ENCODE peak calls at places on chromosomes 1 and 21, in five cellular contexts. X is ovary, A is neural progenitor cell, B is tibial nerve, T is OCI-LY7. F is an unnamed sample. For H3K4me1, the result is how much of the 10 kb centered on the place peaks cover.

GRCh38 chr1:210143465-210144062 is 89.0 kb upstream of the SERTAD4 start:
- DNase-seq in A (peak), B (peak), X (peak), T (peak), F (no peak)

GRCh38 chr1:246104927-246105326 is 402.2 kb downstream of the SMYD3 start:
- DNase-seq in A (no peak), B (no peak), X (no peak), T (no peak), F (no peak)

GRCh38 chr1:27366113-27366410 is 699 bp downstream of the MAP3K6 start:
- DNase-seq in A (peak), T (peak), X (peak), B (peak), F (peak)

GRCh38 chr1:21541835-21542234 is 32.6 kb downstream of the ALPL start:
- DNase-seq in T (no peak), A (no peak), B (peak), X (no peak), F (no peak)

GRCh38 chr1:7493711-7494110 is 277.4 kb upstream of the VAMP3 start:
- DNase-seq in T (no peak), X (no peak), B (no peak), A (no peak), F (no peak)

GRCh38 chr1:6185635-6186382 is 5.7 kb upstream of the CHD5 start:
- DNase-seq in A (peak), X (no peak), B (no peak), T (peak), F (no peak)

GRCh38 chr21:35048706-35049617 is at the start of gene RUNX1:
- DNase-seq in X (no peak), B (peak), A (no peak), T (peak), F (peak)

GRCh38 chr1:36321119-36321951 is 2.1 kb downstream of the EVA1B start:
- DNase-seq in X (peak), A (peak), B (peak), T (no peak), F (peak)

GRCh38 chr1:16178596-16179497 is 23.0 kb upstream of the EPHA2 start:
- DNase-seq in A (no peak), T (no peak), X (no peak), B (no peak), F (no peak)

GRCh38 chr1:81714636-81715035 is 86.1 kb upstream of the ADGRL2 start:
- DNase-seq in A (no peak), T (no peak), B (no peak), X (no peak), F (no peak)

GRCh38 chr1:18057643-18058042 is 50.0 kb upstream of the IGSF21 start:
- DNase-seq in T (no peak), X (no peak), B (peak), A (no peak), F (no peak)

GRCh38 chr21:35234725-35235124 is 185.6 kb upstream of the RUNX1 start:
- DNase-seq in A (no peak), X (no peak), B (no peak), T (peak), F (no peak)

GRCh38 chr1:156146006-156146748 is 7.2 kb upstream of the SEMA4A start:
- DNase-seq in X (peak), A (peak), B (peak), T (peak), F (peak)

GRCh38 chr1:42282867-42283583 is 52.0 kb downstream of the FOXJ3 start:
- DNase-seq in X (no peak), A (no peak), T (no peak), B (no peak), F (no peak)

GRCh38 chr1:10694274-10694632 is 102.2 kb downstream of the CASZ1 start:
- DNase-seq in A (no peak), X (no peak), B (peak), T (peak), F (no peak)

GRCh38 chr1:10691740-10692125 is 104.7 kb downstream of the CASZ1 start:
- DNase-seq in A (no peak), T (no peak), B (no peak), X (no peak), F (no peak)

GRCh38 chr1:10692401-10693021 is 103.9 kb downstream of the CASZ1 start:
- DNase-seq in B (no peak), T (peak), A (peak), X (no peak), F (peak)

GRCh38 chr1:10693497-10694273 is 102.8 kb downstream of the CASZ1 start:
- DNase-seq in X (peak), B (no peak), T (peak), A (peak), F (peak)

GRCh38 chr1:10693152-10693496 is 103.3 kb downstream of the CASZ1 start:
- DNase-seq in X (no peak), T (no peak), B (no peak), A (no peak), F (no peak)
- H3K4me3 ChIP-seq in X (peak), T (peak), B (peak), A (peak), F (peak)

GRCh38 chr1:119771770-119772169 is 3.1 kb upstream of the HMGCS2 start:
- DNase-seq in T (no peak), B (no peak), A (no peak), X (no peak), F (no peak)

GRCh38 chr1:119768778-119769177 is at the start of gene HMGCS2:
- DNase-seq in T (no peak), B (no peak), X (no peak), A (no peak), F (no peak)

GRCh38 chr1:119773711-119774241 is 5.1 kb upstream of the HMGCS2 start:
- DNase-seq in B (no peak), T (no peak), X (no peak), A (peak), F (no peak)

GRCh38 chr1:119772298-119772697 is 3.6 kb upstream of the HMGCS2 start:
- DNase-seq in A (no peak), X (no peak), T (no peak), B (no peak), F (no peak)

GRCh38 chr1:119771016-119771415 is 2.3 kb upstream of the HMGCS2 start:
- DNase-seq in X (no peak), B (no peak), A (peak), T (no peak), F (no peak)
- TF ChIP-seq CTCF in X (no peak), B (no peak), A (peak), T (no peak), F (no peak)

GRCh38 chr1:205739348-205740160 is 10.4 kb downstream of the NUCKS1 start:
- DNase-seq in A (no peak), B (no peak), T (no peak), X (no peak), F (no peak)
- H3K4me1 ChIP-seq in A (under half), B (half or more), T (under half), X (under half), F (under half)

GRCh38 chr1:200038645-200038986 is 11.1 kb downstream of the NR5A2 start:
- DNase-seq in T (no peak), A (peak), B (no peak), X (no peak), F (no peak)

GRCh38 chr1:200037904-200038644 is 10.6 kb downstream of the NR5A2 start:
- DNase-seq in B (no peak), A (no peak), T (no peak), X (no peak), F (no peak)

GRCh38 chr1:200040516-200041138 is 13.1 kb downstream of the NR5A2 start:
- DNase-seq in B (no peak), T (no peak), X (no peak), A (peak), F (no peak)

GRCh38 chr1:200039849-200040479 is 12.5 kb downstream of the NR5A2 start:
- DNase-seq in X (no peak), T (no peak), A (peak), B (no peak), F (no peak)

GRCh38 chr1:200038987-200039848 is 11.7 kb downstream of the NR5A2 start:
- DNase-seq in B (no peak), A (peak), T (peak), X (no peak), F (peak)
- H3K4me3 ChIP-seq in B (peak), A (peak), T (peak), X (peak), F (peak)

F was measured in spleen.